ENCODE peak calls at places on chromosome 6, in five cellular contexts. B is IMR-90, H is body of pancreas, L is heart left ventricle, N is stomach. O is an unnamed sample.

GRCh38 chr6:40733290-40733689 is 146.1 kb upstream of the LRFN2 start:
- DNase-seq in B (no peak), L (no peak), N (no peak), H (no peak), O (no peak)

GRCh38 chr6:21073318-21073839 is 520.2 kb upstream of the SOX4 start:
- DNase-seq in B (no peak), L (no peak), H (no peak), N (no peak), O (no peak)

GRCh38 chr6:30555428-30556005 is 772 bp downstream of the GNL1 start:
- DNase-seq in B (peak), N (peak), L (peak), H (peak), O (peak)

GRCh38 chr6:71080793-71081192 is 123.9 kb upstream of the B3GAT2 start:
- DNase-seq in L (no peak), N (no peak), H (no peak), B (peak), O (no peak)

GRCh38 chr6:33417127-33417902 is 592 bp downstream of the CUTA start:
- DNase-seq in L (no peak), N (no peak), B (peak), H (no peak), O (peak)

GRCh38 chr6:89339565-89339964 is 13.0 kb downstream of the UBE2J1 start:
- DNase-seq in B (no peak), N (no peak), H (no peak), L (no peak), O (no peak)

GRCh38 chr6:34241351-34242215 is 4.9 kb downstream of the HMGA1 start:
- DNase-seq in L (no peak), B (no peak), H (no peak), N (no peak), O (no peak)

GRCh38 chr6:163230901-163231300 is 183.6 kb upstream of the QKI start:
- DNase-seq in N (no peak), H (no peak), L (no peak), B (no peak), O (no peak)

GRCh38 chr6:162251257-162251656 is 476.3 kb downstream of the PRKN start:
- DNase-seq in B (no peak), N (no peak), L (no peak), H (no peak), O (no peak)

GRCh38 chr6:46757206-46757564 is 10.5 kb downstream of the ANKRD66 start:
- DNase-seq in L (no peak), B (no peak), H (no peak), N (no peak), O (no peak)

GRCh38 chr6:33193619-33194018 is 1.4 kb upstream of the COL11A2 start:
- DNase-seq in B (no peak), L (no peak), N (no peak), H (no peak), O (no peak)

GRCh38 chr6:84688187-84688878 is 76.1 kb downstream of the TBX18 start:
- DNase-seq in B (no peak), H (no peak), N (no peak), L (no peak), O (no peak)

GRCh38 chr6:4902363-4902762 is 101.5 kb downstream of the RPP40 start:
- DNase-seq in L (no peak), B (no peak), N (no peak), H (no peak), O (no peak)

GRCh38 chr6:56695702-56696101 is 53.0 kb upstream of the DST start:
- DNase-seq in N (no peak), H (no peak), B (peak), L (no peak), O (no peak)

GRCh38 chr6:163711615-163712568 is 297.4 kb downstream of the QKI start:
- DNase-seq in H (peak), N (no peak), B (no peak), L (peak), O (peak)

DNA sequence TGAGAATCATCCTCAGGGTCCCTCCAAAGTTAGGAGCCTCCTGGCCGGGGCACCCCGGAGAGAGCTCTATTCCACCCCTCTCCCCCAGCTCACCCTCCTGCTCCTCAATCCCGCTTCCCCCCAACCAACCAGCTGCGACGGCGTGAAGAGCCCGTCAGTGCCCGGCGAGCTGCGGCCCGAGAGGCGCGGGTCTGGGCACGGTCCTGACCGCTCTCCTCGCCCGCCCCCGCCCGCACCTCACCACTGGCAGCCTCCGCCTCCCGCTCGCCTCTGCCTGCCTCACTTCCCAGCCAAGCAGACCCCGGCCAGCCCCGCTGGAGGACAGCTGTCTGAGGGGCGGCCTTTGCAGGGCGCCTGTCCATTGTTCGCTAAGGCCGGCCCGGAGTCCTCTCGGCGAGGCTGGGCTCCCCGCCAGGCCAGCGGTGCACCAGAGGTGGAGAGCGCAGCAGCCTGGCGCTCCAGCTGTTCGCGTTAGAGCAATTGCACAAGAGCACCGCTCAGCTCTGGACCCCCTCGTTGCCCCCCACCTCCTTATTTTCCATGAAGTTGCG is 1.2 kb downstream of the SOBP start:
- DNase-seq in H (peak), B (peak), N (peak), L (peak), O (peak)
- TF ChIP-seq POLR2A in H (no peak), B (no peak), N (no peak), L (no peak), O (no peak)

GRCh38 chr6:143746202-143747119 is 68.7 kb downstream of the PHACTR2 start:
- DNase-seq in L (no peak), H (no peak), B (no peak), N (no peak), O (no peak)
- TF ChIP-seq POLR2A in L (no peak), H (no peak), B (no peak), N (no peak), O (no peak)

GRCh38 chr6:6966127-6966526 is 141.6 kb upstream of the RREB1 start:
- DNase-seq in N (no peak), B (no peak), H (peak), L (no peak), O (no peak)
- TF ChIP-seq POLR2A in N (no peak), B (no peak), H (no peak), L (no peak), O (no peak)

GRCh38 chr6:73204252-73204651 is 21.0 kb downstream of the KHDC1L start:
- DNase-seq in B (no peak), H (no peak), N (no peak), L (no peak), O (no peak)
- TF ChIP-seq POLR2A in B (no peak), H (no peak), N (no peak), L (no peak), O (no peak)

DNA sequence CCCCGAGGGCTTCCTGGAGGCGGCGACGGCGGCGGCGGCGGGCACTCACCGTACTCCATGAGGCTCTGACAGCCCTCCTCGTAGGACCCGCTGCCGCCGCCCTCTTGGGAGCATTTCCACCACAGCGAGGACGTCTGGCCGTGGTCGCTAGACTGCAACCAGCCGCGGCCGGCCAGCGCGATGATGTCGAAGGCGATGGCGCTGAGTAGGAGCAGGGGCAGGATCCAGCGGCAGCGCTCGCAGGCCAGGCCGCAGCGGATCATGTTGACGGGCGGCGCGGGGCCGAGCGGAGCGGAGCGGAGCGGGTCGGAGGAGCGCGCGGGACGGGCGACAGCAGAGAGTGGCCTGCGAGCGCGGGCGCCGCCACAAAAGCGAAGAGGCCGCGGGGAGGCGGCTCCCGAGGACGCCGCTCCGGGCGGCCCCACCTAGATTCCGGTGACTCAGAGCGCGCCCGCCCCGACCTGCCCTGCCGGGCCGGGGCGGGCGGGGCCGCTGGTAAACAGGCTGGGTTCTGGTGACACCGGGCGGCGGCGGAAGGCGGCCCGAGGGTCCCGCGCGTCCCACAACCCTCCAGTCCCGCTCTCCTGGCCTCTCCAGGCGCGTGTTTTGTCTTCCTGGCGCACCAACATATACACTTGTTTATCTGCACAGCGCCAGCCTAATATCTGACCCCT is at the start of gene PERP:
- DNase-seq in B (peak), N (peak), L (peak), H (peak), O (peak)
- TF ChIP-seq POLR2A in B (peak), N (no peak), L (no peak), H (peak), O (no peak)

GRCh38 chr6:108581237-108581931 is 20.7 kb downstream of the FOXO3 start:
- DNase-seq in B (peak), L (no peak), N (no peak), H (no peak), O (peak)

GRCh38 chr6:108584323-108584722 is 23.6 kb downstream of the FOXO3 start:
- DNase-seq in H (no peak), B (no peak), L (no peak), N (no peak), O (no peak)

GRCh38 chr6:108582618-108583017 is 21.9 kb downstream of the FOXO3 start:
- DNase-seq in B (no peak), H (no peak), N (no peak), L (no peak), O (no peak)

GRCh38 chr6:108580645-108581044 is 19.9 kb downstream of the FOXO3 start:
- DNase-seq in N (no peak), H (no peak), B (no peak), L (no peak), O (no peak)

GRCh38 chr6:108581932-108582500 is 21.3 kb downstream of the FOXO3 start:
- DNase-seq in N (no peak), L (no peak), B (peak), H (no peak), O (no peak)
- TF ChIP-seq POLR2A in N (no peak), L (no peak), B (no peak), H (no peak), O (no peak)

O was measured in erythroblast.